ENCODE peak calls at places on chromosome 11, in seven cellular contexts. One of them, this sample, is unnamed. For H3K9me3, the result is how much of the 10 kb centered on the place peaks cover.

GRCh38 chr11:119723243-119723951 is 5.6 kb downstream of the NECTIN1 start:
- DNase-seq in HepG2: no peak
- DNase-seq in heart right ventricle: no peak
- DNase-seq in IMR-90: no peak
- DNase-seq in kidney: no peak
- DNase-seq in HCT116: no peak
- DNase-seq in cardiac muscle cell: no peak
- DNase-seq in this sample: no peak

GRCh38 chr11:92822410-92822809 is 147.0 kb upstream of the MTNR1B start:
- DNase-seq in HepG2: no peak
- DNase-seq in heart right ventricle: no peak
- DNase-seq in IMR-90: no peak
- DNase-seq in kidney: no peak
- DNase-seq in HCT116: no peak
- DNase-seq in cardiac muscle cell: no peak
- DNase-seq in this sample: no peak

GRCh38 chr11:130300567-130300966 is 14.2 kb downstream of the ZBTB44 start:
- DNase-seq in HepG2: no peak
- DNase-seq in heart right ventricle: no peak
- DNase-seq in IMR-90: no peak
- DNase-seq in kidney: no peak
- DNase-seq in HCT116: no peak
- DNase-seq in cardiac muscle cell: no peak
- DNase-seq in this sample: no peak

GRCh38 chr11:57491371-57492061 is 24.0 kb downstream of the SLC43A1 start:
- DNase-seq in HepG2: peak
- DNase-seq in heart right ventricle: peak
- DNase-seq in IMR-90: no peak
- DNase-seq in kidney: no peak
- DNase-seq in HCT116: no peak
- DNase-seq in cardiac muscle cell: peak
- DNase-seq in this sample: no peak

GRCh38 chr11:124441519-124441918 is 4.0 kb downstream of the OR8B8 start:
- DNase-seq in HepG2: no peak
- DNase-seq in heart right ventricle: no peak
- DNase-seq in IMR-90: no peak
- DNase-seq in kidney: no peak
- DNase-seq in HCT116: no peak
- DNase-seq in cardiac muscle cell: no peak
- DNase-seq in this sample: no peak

GRCh38 chr11:69578167-69578566 is 62.8 kb upstream of the CCND1 start:
- DNase-seq in HepG2: no peak
- DNase-seq in heart right ventricle: no peak
- DNase-seq in IMR-90: no peak
- DNase-seq in kidney: no peak
- DNase-seq in HCT116: no peak
- DNase-seq in cardiac muscle cell: no peak
- DNase-seq in this sample: no peak

GRCh38 chr11:124586247-124586860 is 16.6 kb downstream of the OR8A1 start:
- DNase-seq in HepG2: peak
- DNase-seq in heart right ventricle: peak
- DNase-seq in IMR-90: peak
- DNase-seq in kidney: no peak
- DNase-seq in HCT116: peak
- DNase-seq in cardiac muscle cell: peak
- DNase-seq in this sample: no peak

GRCh38 chr11:134270250-134270714 is 5.9 kb upstream of the GLB1L3 start:
- DNase-seq in HepG2: peak
- DNase-seq in heart right ventricle: no peak
- DNase-seq in IMR-90: no peak
- DNase-seq in kidney: no peak
- DNase-seq in HCT116: peak
- DNase-seq in cardiac muscle cell: no peak
- DNase-seq in this sample: no peak

GRCh38 chr11:110312670-110313069 is 16.3 kb upstream of the RDX start:
- DNase-seq in HepG2: no peak
- DNase-seq in heart right ventricle: no peak
- DNase-seq in IMR-90: no peak
- DNase-seq in kidney: no peak
- DNase-seq in HCT116: no peak
- DNase-seq in cardiac muscle cell: no peak
- DNase-seq in this sample: no peak

GRCh38 chr11:34346551-34346950 is 11.3 kb downstream of the ABTB2 start:
- DNase-seq in HepG2: no peak
- DNase-seq in heart right ventricle: no peak
- DNase-seq in IMR-90: no peak
- DNase-seq in kidney: no peak
- DNase-seq in HCT116: no peak
- DNase-seq in cardiac muscle cell: peak
- DNase-seq in this sample: peak

GRCh38 chr11:44324222-44324621 is 14.3 kb upstream of the ALX4 start:
- DNase-seq in HepG2: no peak
- DNase-seq in heart right ventricle: no peak
- DNase-seq in IMR-90: no peak
- DNase-seq in kidney: no peak
- DNase-seq in HCT116: no peak
- DNase-seq in cardiac muscle cell: no peak
- DNase-seq in this sample: no peak
- H3K27ac ChIP-seq in HepG2: no peak
- H3K27ac ChIP-seq in heart right ventricle: no peak
- H3K27ac ChIP-seq in IMR-90: no peak
- H3K27ac ChIP-seq in kidney: no peak
- H3K27ac ChIP-seq in HCT116: no peak
- H3K27ac ChIP-seq in cardiac muscle cell: no peak
- H3K27ac ChIP-seq in this sample: no peak

GRCh38 chr11:100801225-100801999 is 114.3 kb downstream of the ARHGAP42 start:
- DNase-seq in HepG2: no peak
- DNase-seq in heart right ventricle: no peak
- DNase-seq in IMR-90: no peak
- DNase-seq in kidney: no peak
- DNase-seq in HCT116: no peak
- DNase-seq in cardiac muscle cell: no peak
- DNase-seq in this sample: no peak
- H3K9me3 ChIP-seq in HepG2: under half
- H3K9me3 ChIP-seq in heart right ventricle: under half
- H3K9me3 ChIP-seq in IMR-90: under half
- H3K9me3 ChIP-seq in kidney: under half
- H3K9me3 ChIP-seq in HCT116: under half
- H3K9me3 ChIP-seq in cardiac muscle cell: under half
- H3K9me3 ChIP-seq in this sample: under half

DNA sequence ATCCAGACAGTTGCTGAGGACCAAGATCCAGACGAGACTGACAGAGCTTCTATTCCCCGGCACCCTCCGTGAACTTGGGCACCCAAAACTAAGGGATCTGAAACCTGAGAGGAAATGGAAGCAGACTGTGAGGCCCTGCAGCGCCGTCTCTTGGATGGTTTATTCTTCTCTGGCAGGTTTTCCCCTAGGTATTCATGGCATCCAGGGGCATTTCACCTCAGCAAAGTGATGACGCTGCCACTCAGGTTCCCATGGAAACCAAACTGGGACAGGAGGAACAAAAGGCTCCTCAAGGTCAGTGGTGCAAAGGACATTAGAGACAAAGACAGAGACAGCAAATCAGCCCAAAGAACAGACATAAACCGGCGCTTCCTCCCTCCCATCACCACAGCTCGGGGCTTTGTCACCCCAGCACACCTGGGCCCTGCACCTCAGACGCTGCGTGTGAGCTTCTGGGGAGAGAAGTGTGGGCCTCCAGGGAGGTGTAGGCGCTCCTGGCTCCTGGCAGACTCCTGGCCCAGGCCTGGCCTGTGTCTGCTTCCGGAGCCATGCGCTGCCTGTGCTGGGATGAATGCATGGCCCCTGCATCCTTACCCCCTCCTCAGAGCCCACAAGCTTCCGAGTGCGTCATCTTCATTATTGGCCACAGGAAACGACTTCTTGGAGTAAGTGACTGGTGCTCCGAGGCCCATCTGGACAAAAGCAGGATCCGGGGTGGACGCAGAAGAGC is 6.0 kb downstream of the TP53AIP1 start:
- DNase-seq in HepG2: peak
- DNase-seq in heart right ventricle: no peak
- DNase-seq in IMR-90: no peak
- DNase-seq in kidney: no peak
- DNase-seq in HCT116: no peak
- DNase-seq in cardiac muscle cell: no peak
- DNase-seq in this sample: no peak
- TF ChIP-seq CTCF in HepG2: no peak
- TF ChIP-seq CTCF in heart right ventricle: no peak
- TF ChIP-seq CTCF in IMR-90: no peak
- TF ChIP-seq CTCF in kidney: no peak
- TF ChIP-seq CTCF in HCT116: no peak
- TF ChIP-seq CTCF in cardiac muscle cell: no peak
- TF ChIP-seq CTCF in this sample: no peak

GRCh38 chr11:73275381-73275750 is 3.2 kb downstream of the P2RY6 start:
- DNase-seq in HepG2: no peak
- DNase-seq in heart right ventricle: no peak
- DNase-seq in IMR-90: no peak
- DNase-seq in kidney: no peak
- DNase-seq in HCT116: no peak
- DNase-seq in cardiac muscle cell: no peak
- DNase-seq in this sample: peak
- H3K27ac ChIP-seq in HepG2: no peak
- H3K27ac ChIP-seq in heart right ventricle: no peak
- H3K27ac ChIP-seq in IMR-90: no peak
- H3K27ac ChIP-seq in kidney: no peak
- H3K27ac ChIP-seq in HCT116: no peak
- H3K27ac ChIP-seq in cardiac muscle cell: no peak
- H3K27ac ChIP-seq in this sample: no peak

This sample was measured in ascending aorta.